ENCODE peak calls at places on chromosomes 12 and 14, in four cellular contexts. One of them, this sample, is unnamed.

GRCh38 chr14:86847176-86847575 is 1145.8 kb downstream of the GALC start:
- DNase-seq in SK-N-SH: no peak
- DNase-seq in B cell: no peak
- DNase-seq in RWPE1: no peak
- DNase-seq in this sample: no peak

GRCh38 chr12:65596514-65597010 is 227.7 kb upstream of the HMGA2 start:
- DNase-seq in SK-N-SH: no peak
- DNase-seq in B cell: no peak
- DNase-seq in RWPE1: peak
- DNase-seq in this sample: no peak

GRCh38 chr14:83291716-83292115 is 1758.1 kb upstream of the SEL1L start:
- DNase-seq in SK-N-SH: no peak
- DNase-seq in B cell: no peak
- DNase-seq in RWPE1: no peak
- DNase-seq in this sample: no peak

GRCh38 chr12:53989227-53990113 is 4.5 kb downstream of the HOXC10 start:
- DNase-seq in SK-N-SH: no peak
- DNase-seq in B cell: no peak
- DNase-seq in RWPE1: no peak
- DNase-seq in this sample: no peak

GRCh38 chr14:102481791-102482238 is 27.8 kb downstream of the ANKRD9 start:
- DNase-seq in SK-N-SH: no peak
- DNase-seq in B cell: no peak
- DNase-seq in RWPE1: peak
- DNase-seq in this sample: no peak

GRCh38 chr12:27841392-27841882 is 61.4 kb upstream of the MANSC4 start:
- DNase-seq in SK-N-SH: no peak
- DNase-seq in B cell: no peak
- DNase-seq in RWPE1: no peak
- DNase-seq in this sample: no peak

GRCh38 chr14:54483073-54483745 is 5.6 kb downstream of the GMFB start:
- DNase-seq in SK-N-SH: no peak
- DNase-seq in B cell: peak
- DNase-seq in RWPE1: no peak
- DNase-seq in this sample: no peak

GRCh38 chr14:95830386-95830785 is 46.2 kb upstream of the TUNAR start:
- DNase-seq in SK-N-SH: no peak
- DNase-seq in B cell: no peak
- DNase-seq in RWPE1: no peak
- DNase-seq in this sample: no peak

GRCh38 chr12:120388711-120389431 is 19.9 kb upstream of the MSI1 start:
- DNase-seq in SK-N-SH: no peak
- DNase-seq in B cell: no peak
- DNase-seq in RWPE1: no peak
- DNase-seq in this sample: no peak

GRCh38 chr14:70489579-70490175 is 37.7 kb downstream of the ADAM21 start:
- DNase-seq in SK-N-SH: no peak
- DNase-seq in B cell: no peak
- DNase-seq in RWPE1: no peak
- DNase-seq in this sample: no peak

GRCh38 chr14:74502236-74503019 is 8.9 kb downstream of the ISCA2 start:
- DNase-seq in SK-N-SH: peak
- DNase-seq in B cell: no peak
- DNase-seq in RWPE1: no peak
- DNase-seq in this sample: peak

GRCh38 chr12:47767197-47767724 is 5.8 kb upstream of the SLC48A1 start:
- DNase-seq in SK-N-SH: no peak
- DNase-seq in B cell: peak
- DNase-seq in RWPE1: peak
- DNase-seq in this sample: peak

GRCh38 chr14:104805941-104806624 is 5.2 kb downstream of the ZBTB42 start:
- DNase-seq in SK-N-SH: peak
- DNase-seq in B cell: no peak
- DNase-seq in RWPE1: no peak
- DNase-seq in this sample: no peak

GRCh38 chr12:125340791-125341190 is 275.6 kb downstream of the AACS start:
- DNase-seq in SK-N-SH: no peak
- DNase-seq in B cell: no peak
- DNase-seq in RWPE1: no peak
- DNase-seq in this sample: no peak

GRCh38 chr12:26212356-26212755 is 17.0 kb downstream of the SSPN start:
- DNase-seq in SK-N-SH: no peak
- DNase-seq in B cell: no peak
- DNase-seq in RWPE1: no peak
- DNase-seq in this sample: no peak

GRCh38 chr12:29681996-29682534 is 101.7 kb downstream of the TMTC1 start:
- DNase-seq in SK-N-SH: no peak
- DNase-seq in B cell: no peak
- DNase-seq in RWPE1: no peak
- DNase-seq in this sample: no peak

GRCh38 chr12:103560604-103561101 is 26.4 kb upstream of the STAB2 start:
- DNase-seq in SK-N-SH: no peak
- DNase-seq in B cell: no peak
- DNase-seq in RWPE1: peak
- DNase-seq in this sample: no peak

GRCh38 chr12:69514111-69514510 is 43.9 kb downstream of the FRS2 start:
- DNase-seq in SK-N-SH: no peak
- DNase-seq in B cell: no peak
- DNase-seq in RWPE1: no peak
- DNase-seq in this sample: no peak

GRCh38 chr12:124565656-124566180 is 1.7 kb downstream of the NCOR2 start:
- DNase-seq in SK-N-SH: no peak
- DNase-seq in B cell: no peak
- DNase-seq in RWPE1: no peak
- DNase-seq in this sample: no peak

GRCh38 chr14:21298358-21298757 is 18.5 kb downstream of the RPGRIP1 start:
- DNase-seq in SK-N-SH: no peak
- DNase-seq in B cell: no peak
- DNase-seq in RWPE1: no peak
- DNase-seq in this sample: no peak

GRCh38 chr12:62654558-62655241 is 188.1 kb downstream of the MON2 start:
- DNase-seq in SK-N-SH: no peak
- DNase-seq in B cell: no peak
- DNase-seq in RWPE1: no peak
- DNase-seq in this sample: no peak

DNA sequence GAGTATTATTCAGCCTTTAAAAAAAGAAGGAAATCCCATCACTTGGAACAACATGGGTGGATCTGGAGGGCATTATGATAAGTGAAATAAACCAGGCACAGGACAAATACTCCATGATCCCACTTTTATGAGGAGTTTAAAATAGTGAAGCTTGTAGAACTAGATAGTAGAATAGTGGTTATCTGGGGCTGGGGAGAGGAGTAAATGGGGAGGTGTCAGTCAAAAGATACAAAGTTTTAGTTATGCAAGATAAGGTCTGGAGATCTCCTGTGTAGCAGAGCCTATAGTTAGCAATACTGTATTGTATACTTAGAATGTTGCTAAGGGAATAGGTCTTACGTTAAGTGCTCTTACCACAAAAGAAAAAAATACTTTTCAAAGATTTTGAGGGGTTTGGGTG is 64.9 kb downstream of the RIC8B start:
- DNase-seq in SK-N-SH: no peak
- DNase-seq in B cell: no peak
- DNase-seq in RWPE1: no peak
- DNase-seq in this sample: no peak
- TF ChIP-seq CTCF in SK-N-SH: no peak
- TF ChIP-seq CTCF in B cell: no peak
- TF ChIP-seq CTCF in RWPE1: no peak
- TF ChIP-seq CTCF in this sample: no peak

GRCh38 chr14:61753631-61754030 is 8.6 kb upstream of the SNAPC1 start:
- DNase-seq in SK-N-SH: no peak
- DNase-seq in B cell: no peak
- DNase-seq in RWPE1: no peak
- DNase-seq in this sample: no peak
- TF ChIP-seq CTCF in SK-N-SH: no peak
- TF ChIP-seq CTCF in B cell: no peak
- TF ChIP-seq CTCF in RWPE1: peak
- TF ChIP-seq CTCF in this sample: no peak

GRCh38 chr14:57068511-57068910 is 200.2 kb downstream of the EXOC5 start:
- DNase-seq in SK-N-SH: no peak
- DNase-seq in B cell: no peak
- DNase-seq in RWPE1: no peak
- DNase-seq in this sample: no peak

GRCh38 chr14:57069702-57070101 is 199.0 kb downstream of the EXOC5 start:
- DNase-seq in SK-N-SH: no peak
- DNase-seq in B cell: no peak
- DNase-seq in RWPE1: no peak
- DNase-seq in this sample: no peak

GRCh38 chr14:57071639-57072038 is 197.1 kb downstream of the EXOC5 start:
- DNase-seq in SK-N-SH: no peak
- DNase-seq in B cell: no peak
- DNase-seq in RWPE1: no peak
- DNase-seq in this sample: no peak

GRCh38 chr14:57066463-57066862 is 202.2 kb downstream of the EXOC5 start:
- DNase-seq in SK-N-SH: no peak
- DNase-seq in B cell: no peak
- DNase-seq in RWPE1: no peak
- DNase-seq in this sample: no peak

DNA sequence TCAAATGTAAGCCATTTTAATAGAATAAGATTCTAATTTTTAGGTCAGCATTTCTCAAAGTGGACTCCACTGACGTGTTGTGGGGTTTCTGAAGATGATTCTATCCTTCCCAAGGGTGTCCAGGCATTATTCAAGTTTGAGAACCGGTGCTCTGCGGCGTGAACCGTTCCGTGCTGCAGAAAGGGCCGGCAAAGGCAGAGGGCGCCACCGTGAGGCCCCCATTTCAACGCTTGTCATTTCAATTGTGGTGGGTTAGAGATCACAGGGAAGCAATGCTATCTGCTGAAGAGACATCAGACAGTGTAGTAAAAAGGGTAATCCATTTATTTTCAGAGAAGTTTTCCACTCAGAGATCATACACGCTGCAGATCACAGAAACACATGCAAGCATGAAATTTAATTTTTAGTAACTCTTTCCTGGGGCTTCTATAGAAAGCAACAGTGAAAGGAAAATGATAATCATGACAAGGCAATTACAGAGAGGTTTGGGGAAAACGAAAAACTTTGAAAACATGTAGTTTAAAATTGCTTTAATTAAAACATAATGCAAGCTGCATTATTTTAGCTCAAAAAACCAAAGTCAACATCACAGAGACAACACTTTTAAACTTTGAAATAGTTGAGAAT is 201.7 kb downstream of the EXOC5 start:
- DNase-seq in SK-N-SH: peak
- DNase-seq in B cell: peak
- DNase-seq in RWPE1: no peak
- DNase-seq in this sample: peak
- TF ChIP-seq CTCF in SK-N-SH: peak
- TF ChIP-seq CTCF in B cell: peak
- TF ChIP-seq CTCF in RWPE1: no peak
- TF ChIP-seq CTCF in this sample: peak

DNA sequence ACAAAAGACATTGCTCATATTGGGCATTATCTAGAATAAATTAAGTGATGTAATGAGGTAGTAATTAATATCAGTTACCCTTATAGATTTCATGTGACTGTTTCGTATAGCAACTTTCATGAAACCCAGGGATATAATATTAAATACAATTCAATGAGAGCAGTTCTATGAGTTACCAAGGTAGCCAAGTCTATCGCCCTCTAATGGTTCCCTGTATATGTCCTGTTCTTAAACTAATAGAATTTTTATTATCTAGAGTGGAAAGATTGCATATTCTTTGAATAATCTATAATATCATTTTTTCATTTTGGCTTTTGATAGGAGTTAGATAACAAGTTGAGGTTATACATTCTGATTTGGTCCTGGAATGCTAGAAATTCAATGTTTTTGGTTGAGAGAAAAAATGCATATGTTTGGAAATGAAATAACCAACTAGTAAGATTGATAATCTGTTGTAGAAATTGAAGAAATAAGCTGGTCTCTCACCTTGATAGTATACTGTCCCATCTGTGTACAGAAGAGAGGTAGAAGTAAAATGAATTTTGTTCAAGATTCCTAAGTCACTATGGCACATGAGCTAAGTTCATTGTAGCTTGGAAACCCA is 59.7 kb downstream of the SCFD1 start:
- DNase-seq in SK-N-SH: peak
- DNase-seq in B cell: no peak
- DNase-seq in RWPE1: no peak
- DNase-seq in this sample: no peak
- TF ChIP-seq CTCF in SK-N-SH: peak
- TF ChIP-seq CTCF in B cell: peak
- TF ChIP-seq CTCF in RWPE1: peak
- TF ChIP-seq CTCF in this sample: peak

This sample was measured in endothelial cell.